ENCODE peak calls at places on chromosomes 11 and 22, in seven cellular contexts. P is heart right ventricle, Q is foreskin keratinocyte, J is AG04450, E is HCT116, L is thoracic aorta, O is brain microvascular endothelial cell. H is an unnamed sample.

GRCh38 chr11:69265210-69265609 is 28.7 kb upstream of the MYEOV start:
- DNase-seq in P (no peak), Q (no peak), J (no peak), E (no peak), L (no peak), O (no peak), H (no peak)

GRCh38 chr11:33713162-33713913 is 12.7 kb upstream of the C11orf91 start:
- DNase-seq in P (no peak), Q (no peak), J (no peak), E (no peak), L (no peak), O (no peak), H (no peak)

GRCh38 chr22:20159088-20159487 is 8.2 kb upstream of the CCDC188 start:
- DNase-seq in P (no peak), Q (no peak), J (no peak), E (no peak), L (no peak), O (no peak), H (no peak)

GRCh38 chr11:103673773-103674172 is 362.7 kb upstream of the DDI1 start:
- DNase-seq in P (no peak), Q (no peak), J (no peak), E (no peak), L (no peak), O (no peak), H (peak; percentile 24)

GRCh38 chr11:95593101-95593500 is 196.5 kb downstream of the FAM76B start:
- DNase-seq in P (peak; percentile 10), Q (no peak), J (no peak), E (no peak), L (no peak), O (no peak), H (peak; percentile 58)

GRCh38 chr11:131923309-131923708 is 552.9 kb downstream of the NTM start:
- DNase-seq in P (no peak), Q (no peak), J (no peak), E (no peak), L (no peak), O (peak; percentile 25), H (no peak)

GRCh38 chr22:23891726-23892125 is 2.5 kb upstream of the MIF start:
- DNase-seq in P (no peak), Q (no peak), J (no peak), E (no peak), L (no peak), O (no peak), H (no peak)

GRCh38 chr22:28005513-28005912 is 86.5 kb upstream of the PITPNB start:
- DNase-seq in P (peak; percentile 51), Q (no peak), J (no peak), E (no peak), L (no peak), O (no peak), H (no peak)

GRCh38 chr22:25081409-25081824 is 118.2 kb upstream of the CRYBB3 start:
- DNase-seq in P (no peak), Q (no peak), J (no peak), E (peak; percentile 15), L (no peak), O (no peak), H (peak; percentile 30)

GRCh38 chr11:78812513-78813293 is 238.0 kb upstream of the NARS2 start:
- DNase-seq in P (no peak), Q (no peak), J (no peak), E (no peak), L (no peak), O (no peak), H (peak; percentile 56)

GRCh38 chr22:38935616-38936015 is 21.8 kb upstream of the APOBEC3A start:
- DNase-seq in P (no peak), Q (no peak), J (no peak), E (no peak), L (no peak), O (no peak), H (no peak)

GRCh38 chr11:126329644-126330200 is 25.8 kb upstream of the ST3GAL4 start:
- DNase-seq in P (no peak), Q (no peak), J (no peak), E (no peak), L (no peak), O (no peak), H (no peak)

GRCh38 chr22:37155971-37156370 is 6.3 kb upstream of the IL2RB start:
- DNase-seq in P (no peak), Q (no peak), J (no peak), E (no peak), L (no peak), O (no peak), H (no peak)

GRCh38 chr22:35330258-35330861 is 30.7 kb downstream of the TOM1 start:
- DNase-seq in P (peak; percentile 85), Q (peak; percentile 41), J (peak; percentile 45), E (no peak), L (no peak), O (peak; percentile 65), H (peak; percentile 17)

GRCh38 chr11:29019960-29020683 is 911.9 kb downstream of the METTL15 start:
- DNase-seq in P (no peak), Q (no peak), J (no peak), E (peak; percentile 29), L (no peak), O (peak; percentile 78), H (peak; percentile 50)

GRCh38 chr11:32006799-32007388 is 84.0 kb upstream of the RCN1 start:
- DNase-seq in P (no peak), Q (peak; percentile 6), J (peak; percentile 6), E (peak; percentile 35), L (no peak), O (peak; percentile 46), H (peak; percentile 44)

GRCh38 chr22:22671506-22671905 is 27.1 kb downstream of the GGTLC2 start:
- DNase-seq in P (no peak), Q (no peak), J (no peak), E (no peak), L (no peak), O (no peak), H (no peak)

GRCh38 chr11:93131709-93132108 is 66.1 kb downstream of the SLC36A4 start:
- DNase-seq in P (no peak), Q (no peak), J (no peak), E (no peak), L (no peak), O (no peak), H (no peak)

GRCh38 chr11:120344302-120345004 is 8.2 kb downstream of the ARHGEF12 start:
- DNase-seq in P (no peak), Q (peak; percentile 71), J (no peak), E (peak; percentile 38), L (no peak), O (peak; percentile 53), H (peak; percentile 73)

GRCh38 chr22:30181459-30182353 is 64.9 kb downstream of the LIF start:
- DNase-seq in P (no peak), Q (no peak), J (no peak), E (no peak), L (no peak), O (no peak), H (no peak)

GRCh38 chr22:21623402-21623970 is 6.3 kb downstream of the YDJC start:
- DNase-seq in P (no peak), Q (no peak), J (no peak), E (no peak), L (no peak), O (no peak), H (no peak)

GRCh38 chr22:49966716-49967332 is 6.3 kb downstream of the PIM3 start:
- DNase-seq in P (peak; percentile 37), Q (no peak), J (no peak), E (no peak), L (peak; percentile 11), O (no peak), H (no peak)

GRCh38 chr11:15629690-15630321 is 515.1 kb downstream of the INSC start:
- DNase-seq in P (no peak), Q (no peak), J (no peak), E (peak; percentile 16), L (no peak), O (peak; percentile 42), H (peak; percentile 20)

GRCh38 chr11:46212720-46213119 is 64.7 kb upstream of the CREB3L1 start:
- DNase-seq in P (no peak), Q (no peak), J (no peak), E (no peak), L (no peak), O (no peak), H (no peak)

DNA sequence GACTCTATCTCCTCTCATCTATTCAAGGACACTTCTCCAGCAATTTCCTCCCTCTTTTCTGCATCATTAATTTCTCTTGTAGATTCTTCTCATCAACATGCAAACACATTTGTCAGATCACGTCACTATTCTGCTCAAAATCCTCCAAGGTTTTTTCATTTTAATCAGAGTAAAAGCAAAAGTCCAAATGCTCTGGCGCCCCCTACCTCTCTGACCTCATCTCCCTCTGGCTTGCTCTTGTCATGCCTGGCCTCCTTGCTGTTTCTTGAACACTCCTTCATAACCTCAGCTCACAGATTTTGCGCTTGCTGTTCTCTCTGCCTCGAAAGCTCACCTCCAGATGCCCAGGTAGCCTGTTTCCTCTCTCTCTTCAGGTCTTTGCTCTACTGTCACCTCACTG is 22.4 kb downstream of the RTCB start:
- DNase-seq in P (no peak), Q (no peak), J (no peak), E (no peak), L (no peak), O (peak; percentile 27), H (no peak)
- TF ChIP-seq CTCF in P (peak; percentile 44), Q (peak; percentile 57), J (peak; percentile 38), E (peak; percentile 57), L (no peak), O (peak; percentile 73), H (peak; percentile 52)

GRCh38 chr22:44325718-44326548 is 13.2 kb upstream of the SHISAL1 start:
- DNase-seq in P (no peak), Q (no peak), J (no peak), E (no peak), L (no peak), O (no peak), H (peak; percentile 13)
- H3K27me3 ChIP-seq in P (peaks cover 39% of the 10 kb centered on the region), Q (peaks cover 75% of the 10 kb centered on the region), J (peaks cover 13% of the 10 kb centered on the region), E (no peaks in the 10 kb centered on the region), L (no peaks in the 10 kb centered on the region), O (peaks cover 19% of the 10 kb centered on the region), H (peaks cover 18% of the 10 kb centered on the region)

GRCh38 chr11:14413307-14414072 is 54.5 kb upstream of the RRAS2 start:
- DNase-seq in P (no peak), Q (no peak), J (no peak), E (no peak), L (no peak), O (peak; percentile 51), H (no peak)
- TF ChIP-seq CTCF in P (peak; percentile 48), Q (peak; percentile 33), J (peak; percentile 40), E (peak; percentile 48), L (peak; percentile 27), O (peak; percentile 66), H (peak; percentile 4)

DNA sequence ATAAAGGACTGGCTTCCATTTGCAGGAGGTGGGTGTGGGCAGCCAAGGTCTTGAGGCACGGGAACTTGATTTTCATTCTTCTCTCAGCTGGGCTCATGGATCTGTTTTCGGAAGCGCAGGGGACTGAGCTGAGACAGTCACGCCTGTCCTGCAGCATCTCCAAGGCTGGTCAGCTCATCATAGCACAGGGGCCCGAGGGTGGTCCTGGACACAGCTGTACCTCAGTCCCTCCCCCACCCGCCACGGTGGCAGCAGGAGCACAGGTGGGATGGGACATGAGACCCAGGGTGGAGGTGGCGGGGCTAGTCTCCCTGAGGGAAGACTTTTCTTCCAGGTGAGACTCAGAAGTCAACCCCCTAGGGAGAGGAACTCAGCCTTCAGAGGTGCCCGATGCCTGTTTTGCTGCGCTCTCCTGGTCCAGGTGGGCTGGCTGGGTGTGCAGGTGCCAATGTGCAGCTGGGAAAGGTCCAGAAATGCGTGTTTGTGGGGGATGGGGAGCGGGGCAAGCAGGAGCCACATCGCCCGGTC is 3.7 kb downstream of the ADAMTS8 start:
- DNase-seq in P (no peak), Q (no peak), J (no peak), E (no peak), L (no peak), O (no peak), H (no peak)
- H3K27me3 ChIP-seq in P (peaks cover 52% of the 10 kb centered on the region), Q (peaks cover 93% of the 10 kb centered on the region), J (peaks cover 69% of the 10 kb centered on the region), E (peaks cover 49% of the 10 kb centered on the region), L (no peaks in the 10 kb centered on the region), O (peaks cover 86% of the 10 kb centered on the region), H (peaks cover 31% of the 10 kb centered on the region)